ENCODE peak calls at places on chromosomes 7 and 10, in nine cellular contexts. R is WERI-Rb-1; P is astrocyte of the cerebellum; D is heart right ventricle; J is IMR-90; X is psoas muscle; E is CD8-positive, alpha-beta T cell; W is lung; B is mammary epithelial cell. C is an unnamed sample.

GRCh38 chr10:129495697-129496096 is 28.7 kb downstream of the MGMT start:
- DNase-seq in R (no peak), P (no peak), D (no peak), J (no peak), X (no peak), E (no peak), W (no peak), B (no peak), C (no peak)

GRCh38 chr10:108358912-108359311 is 1194.4 kb upstream of the SORCS1 start:
- DNase-seq in R (no peak), P (peak), D (no peak), J (peak), X (no peak), E (no peak), W (no peak), B (peak), C (no peak)

GRCh38 chr10:100710151-100710871 is 35.1 kb upstream of the PAX2 start:
- DNase-seq in R (peak), P (no peak), D (no peak), J (no peak), X (no peak), E (no peak), W (no peak), B (no peak), C (peak)

GRCh38 chr7:100676501-100677306 is 3.2 kb downstream of the GNB2 start:
- DNase-seq in R (no peak), P (no peak), D (no peak), J (no peak), X (peak), E (no peak), W (no peak), B (no peak), C (peak)

GRCh38 chr10:124640538-124641231 is 103.5 kb downstream of the FAM53B start:
- DNase-seq in R (no peak), P (no peak), D (peak), J (no peak), X (no peak), E (no peak), W (no peak), B (peak), C (no peak)

GRCh38 chr7:47614450-47614849 is 32.5 kb upstream of the TNS3 start:
- DNase-seq in R (no peak), P (no peak), D (no peak), J (no peak), X (no peak), E (no peak), W (no peak), B (no peak), C (peak)

GRCh38 chr7:114931656-114932011 is 9.7 kb downstream of the MDFIC start:
- DNase-seq in R (no peak), P (no peak), D (no peak), J (no peak), X (no peak), E (no peak), W (no peak), B (no peak), C (no peak)

GRCh38 chr7:66167773-66168367 is 37.3 kb upstream of the TPST1 start:
- DNase-seq in R (no peak), P (peak), D (no peak), J (peak), X (no peak), E (no peak), W (no peak), B (peak), C (peak)

GRCh38 chr7:48147078-48147591 is 24.1 kb upstream of the ABCA13 start:
- DNase-seq in R (no peak), P (no peak), D (no peak), J (no peak), X (no peak), E (no peak), W (no peak), B (peak), C (no peak)

GRCh38 chr10:46198516-46198915 is 88.3 kb upstream of the ANTXRL start:
- DNase-seq in R (no peak), P (no peak), D (no peak), J (no peak), X (no peak), E (no peak), W (no peak), B (peak), C (no peak)

GRCh38 chr10:33377658-33378025 is 43.2 kb upstream of the NRP1 start:
- DNase-seq in R (no peak), P (peak), D (no peak), J (peak), X (no peak), E (no peak), W (no peak), B (peak), C (no peak)

GRCh38 chr10:68955786-68956532 is at the start of gene DDX21:
- DNase-seq in R (peak), P (peak), D (peak), J (peak), X (peak), E (peak), W (peak), B (peak), C (peak)

GRCh38 chr7:149818536-149818840 is 19.7 kb upstream of the ZNF862 start:
- DNase-seq in R (no peak), P (no peak), D (peak), J (no peak), X (peak), E (no peak), W (no peak), B (no peak), C (no peak)

GRCh38 chr7:103702454-103702853 is 256.4 kb upstream of the SLC26A5 start:
- DNase-seq in R (no peak), P (no peak), D (no peak), J (peak), X (no peak), E (no peak), W (no peak), B (no peak), C (no peak)

GRCh38 chr10:124225029-124225467 is 131.7 kb upstream of the CHST15 start:
- DNase-seq in R (no peak), P (no peak), D (no peak), J (no peak), X (no peak), E (no peak), W (no peak), B (no peak), C (peak)

GRCh38 chr10:99872367-99873162 is 90.1 kb downstream of the ABCC2 start:
- DNase-seq in R (no peak), P (no peak), D (no peak), J (peak), X (no peak), E (no peak), W (no peak), B (peak), C (no peak)

GRCh38 chr10:43427166-43427825 is 9.6 kb upstream of the ZNF487 start:
- DNase-seq in R (no peak), P (no peak), D (no peak), J (no peak), X (no peak), E (no peak), W (no peak), B (no peak), C (no peak)

GRCh38 chr10:63866075-63866746 is 345.0 kb downstream of the REEP3 start:
- DNase-seq in R (peak), P (peak), D (peak), J (peak), X (no peak), E (peak), W (peak), B (peak), C (peak)

GRCh38 chr7:157250605-157251228 is 86.1 kb upstream of the DNAJB6 start:
- DNase-seq in R (peak), P (peak), D (no peak), J (peak), X (no peak), E (peak), W (peak), B (peak), C (no peak)

GRCh38 chr10:102450374-102451104 is 804 bp downstream of the C10orf95 start:
- DNase-seq in R (peak), P (no peak), D (peak), J (peak), X (peak), E (peak), W (peak), B (peak), C (peak)

GRCh38 chr7:134948736-134949135 is 37.6 kb upstream of the AGBL3 start:
- DNase-seq in R (no peak), P (no peak), D (no peak), J (peak), X (no peak), E (no peak), W (no peak), B (no peak), C (peak)

GRCh38 chr10:121999301-121999700 is 10.3 kb downstream of the TACC2 start:
- DNase-seq in R (no peak), P (no peak), D (no peak), J (no peak), X (no peak), E (no peak), W (no peak), B (no peak), C (no peak)

DNA sequence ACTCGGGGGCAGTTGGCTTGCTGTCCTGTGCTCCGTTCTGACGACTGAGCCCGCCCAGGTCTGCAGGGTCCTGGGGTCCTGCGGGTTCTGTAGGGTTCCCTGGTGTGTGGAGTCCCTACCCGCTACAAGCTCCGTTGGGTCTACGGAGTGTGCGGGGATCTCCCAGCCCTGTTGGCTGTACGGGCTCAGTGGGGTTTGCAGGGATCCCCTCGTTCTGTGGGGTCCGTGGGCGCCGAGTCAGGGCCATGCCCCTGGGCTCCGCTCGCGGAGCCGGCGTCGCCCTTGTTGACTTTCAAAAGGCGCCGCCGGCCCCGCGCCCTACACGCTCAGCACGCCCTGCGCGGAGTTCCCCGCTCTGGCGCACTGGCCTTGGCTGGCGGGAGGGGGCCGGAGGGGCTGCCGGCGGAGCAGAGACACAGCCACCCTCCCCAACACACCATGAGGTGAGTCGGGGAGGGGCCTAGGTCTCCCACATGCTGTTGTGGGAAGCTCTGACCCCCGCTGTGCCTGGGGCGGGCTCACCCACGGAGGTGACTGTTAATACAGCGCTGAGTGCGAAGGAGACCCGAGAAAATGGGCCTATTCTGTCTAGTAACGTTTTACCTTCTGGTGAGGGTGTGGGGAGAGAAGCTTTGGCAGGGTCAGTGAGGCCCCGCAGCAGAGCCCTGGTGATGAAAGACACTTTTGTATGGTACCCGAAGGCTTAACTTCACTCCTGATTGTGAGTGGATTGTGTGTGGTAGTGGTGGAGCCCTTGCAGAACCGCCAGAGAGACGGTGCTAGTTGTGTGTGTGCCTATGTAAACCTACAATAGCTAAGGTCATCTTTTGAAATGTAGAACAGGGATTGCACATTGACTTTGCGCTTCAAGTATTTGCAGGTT is 8.1 kb downstream of the TASOR2 start:
- DNase-seq in R (no peak), P (no peak), D (peak), J (peak), X (peak), E (peak), W (peak), B (peak), C (no peak)
- H3K4me3 ChIP-seq in R (no peak), P (peak), D (peak), J (peak), X (peak), E (peak), W (peak), B (peak), C (peak)

GRCh38 chr7:108289852-108290251 is 159.7 kb upstream of the LAMB4 start:
- DNase-seq in R (no peak), P (no peak), D (no peak), J (no peak), X (no peak), E (no peak), W (no peak), B (no peak), C (no peak)
- H3K4me3 ChIP-seq in R (no peak), P (no peak), D (no peak), J (no peak), X (no peak), E (no peak), W (no peak), B (no peak), C (no peak)

GRCh38 chr10:7541137-7542087 is 125.4 kb downstream of the ITIH5 start:
- DNase-seq in R (no peak), P (peak), D (peak), J (peak), X (peak), E (no peak), W (peak), B (no peak), C (no peak)
- H3K4me3 ChIP-seq in R (no peak), P (no peak), D (peak), J (no peak), X (no peak), E (no peak), W (no peak), B (no peak), C (no peak)

DNA sequence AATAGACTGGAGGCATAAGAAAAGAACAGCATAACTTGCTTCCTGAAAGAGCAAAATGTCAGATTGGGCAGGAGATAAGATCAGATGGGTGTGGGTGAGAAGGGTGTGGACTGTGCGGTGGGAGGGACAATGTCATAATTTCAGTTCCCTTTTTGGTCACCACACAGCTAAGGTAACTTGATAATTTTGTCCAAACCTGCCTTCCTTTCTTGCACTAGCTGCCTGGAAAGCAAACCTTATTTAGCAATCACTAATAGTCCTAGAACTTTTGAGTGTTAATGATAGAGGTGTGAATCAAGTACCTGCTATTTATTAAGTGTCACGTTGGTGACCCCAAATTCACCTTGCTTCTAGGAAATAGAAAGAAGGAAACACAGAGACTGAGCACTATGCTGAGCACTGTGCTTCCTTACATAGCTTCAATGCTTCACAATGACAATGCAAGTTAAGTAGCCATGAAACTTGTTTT is 72.4 kb upstream of the SP4 start:
- DNase-seq in R (no peak), P (no peak), D (no peak), J (no peak), X (no peak), E (peak), W (no peak), B (no peak), C (no peak)
- H3K4me3 ChIP-seq in R (no peak), P (no peak), D (no peak), J (no peak), X (no peak), E (no peak), W (no peak), B (no peak), C (no peak)

GRCh38 chr7:132614428-132615076 is 38.3 kb upstream of the PLXNA4 start:
- DNase-seq in R (no peak), P (no peak), D (peak), J (no peak), X (peak), E (no peak), W (no peak), B (no peak), C (no peak)
- H3K4me3 ChIP-seq in R (no peak), P (peak), D (peak), J (no peak), X (peak), E (no peak), W (no peak), B (no peak), C (peak)

GRCh38 chr7:70392282-70392681 is 739.7 kb upstream of the GALNT17 start:
- DNase-seq in R (no peak), P (no peak), D (no peak), J (no peak), X (no peak), E (no peak), W (no peak), B (no peak), C (no peak)
- H3K4me3 ChIP-seq in R (no peak), P (no peak), D (no peak), J (no peak), X (no peak), E (no peak), W (no peak), B (no peak), C (no peak)

GRCh38 chr10:29931833-29932232 is 127.6 kb downstream of the JCAD start:
- DNase-seq in R (no peak), P (no peak), D (no peak), J (no peak), X (no peak), E (no peak), W (no peak), B (no peak), C (no peak)
- H3K4me3 ChIP-seq in R (no peak), P (no peak), D (no peak), J (no peak), X (no peak), E (no peak), W (no peak), B (no peak), C (no peak)

GRCh38 chr7:75629042-75629441 is 109.7 kb downstream of the HIP1 start:
- DNase-seq in R (no peak), P (no peak), D (no peak), J (no peak), X (no peak), E (no peak), W (no peak), B (no peak), C (no peak)
- H3K4me3 ChIP-seq in R (no peak), P (no peak), D (no peak), J (no peak), X (no peak), E (no peak), W (no peak), B (no peak), C (no peak)